ENCODE peak calls at places on chromosome 4, in four cellular contexts. One of them, this sample, is unnamed.

GRCh38 chr4:184854673-184855072 is 28.9 kb upstream of the ACSL1 start:
- DNase-seq in heart left ventricle: no peak
- DNase-seq in cardiac fibroblast: no peak
- DNase-seq in small intestine: no peak
- DNase-seq in this sample: no peak

GRCh38 chr4:109730294-109731051 is 603 bp upstream of the PLA2G12A start:
- DNase-seq in heart left ventricle: peak; percentile 46
- DNase-seq in small intestine: peak; percentile 74
- DNase-seq in cardiac fibroblast: peak; percentile 58
- DNase-seq in this sample: peak; percentile 46

GRCh38 chr4:145936142-145937020 is 2.2 kb downstream of the ZNF827 start:
- DNase-seq in small intestine: peak; percentile 74
- DNase-seq in cardiac fibroblast: peak; percentile 66
- DNase-seq in heart left ventricle: peak; percentile 78
- DNase-seq in this sample: peak; percentile 70

GRCh38 chr4:41977709-41978108 is 3.8 kb upstream of the DCAF4L1 start:
- DNase-seq in cardiac fibroblast: peak; percentile 52
- DNase-seq in heart left ventricle: no peak
- DNase-seq in small intestine: no peak
- DNase-seq in this sample: no peak

GRCh38 chr4:20662851-20663250 is 37.4 kb upstream of the PACRGL start:
- DNase-seq in heart left ventricle: no peak
- DNase-seq in cardiac fibroblast: peak; percentile 69
- DNase-seq in small intestine: no peak
- DNase-seq in this sample: no peak

GRCh38 chr4:25246680-25247611 is 13.1 kb downstream of the PI4K2B start:
- DNase-seq in heart left ventricle: no peak
- DNase-seq in small intestine: no peak
- DNase-seq in cardiac fibroblast: peak; percentile 5
- DNase-seq in this sample: no peak

GRCh38 chr4:139734875-139735380 is 69.3 kb downstream of the MGST2 start:
- DNase-seq in small intestine: peak; percentile 50
- DNase-seq in heart left ventricle: peak; percentile 92
- DNase-seq in cardiac fibroblast: peak; percentile 71
- DNase-seq in this sample: peak; percentile 90

GRCh38 chr4:125392683-125393082 is 77.9 kb downstream of the FAT4 start:
- DNase-seq in small intestine: no peak
- DNase-seq in cardiac fibroblast: no peak
- DNase-seq in heart left ventricle: no peak
- DNase-seq in this sample: no peak

GRCh38 chr4:176988226-176988625 is 195.5 kb upstream of the VEGFC start:
- DNase-seq in small intestine: peak; percentile 2
- DNase-seq in cardiac fibroblast: peak; percentile 97
- DNase-seq in heart left ventricle: no peak
- DNase-seq in this sample: no peak

GRCh38 chr4:156255608-156256007 is 301.9 kb upstream of the CTSO start:
- DNase-seq in small intestine: no peak
- DNase-seq in heart left ventricle: no peak
- DNase-seq in cardiac fibroblast: no peak
- DNase-seq in this sample: no peak

GRCh38 chr4:127632420-127633403 is at the start of gene INTU:
- DNase-seq in small intestine: peak; percentile 96
- DNase-seq in heart left ventricle: peak; percentile 94
- DNase-seq in cardiac fibroblast: peak; percentile 98
- DNase-seq in this sample: peak; percentile 92

GRCh38 chr4:10456270-10457254 is 664 bp downstream of the ZNF518B start:
- DNase-seq in heart left ventricle: peak; percentile 65
- DNase-seq in cardiac fibroblast: peak; percentile 63
- DNase-seq in small intestine: peak; percentile 56
- DNase-seq in this sample: peak; percentile 58

GRCh38 chr4:177862541-177863176 is 420.4 kb upstream of the AGA start:
- DNase-seq in heart left ventricle: peak; percentile 20
- DNase-seq in small intestine: no peak
- DNase-seq in cardiac fibroblast: no peak
- DNase-seq in this sample: peak; percentile 17

DNA sequence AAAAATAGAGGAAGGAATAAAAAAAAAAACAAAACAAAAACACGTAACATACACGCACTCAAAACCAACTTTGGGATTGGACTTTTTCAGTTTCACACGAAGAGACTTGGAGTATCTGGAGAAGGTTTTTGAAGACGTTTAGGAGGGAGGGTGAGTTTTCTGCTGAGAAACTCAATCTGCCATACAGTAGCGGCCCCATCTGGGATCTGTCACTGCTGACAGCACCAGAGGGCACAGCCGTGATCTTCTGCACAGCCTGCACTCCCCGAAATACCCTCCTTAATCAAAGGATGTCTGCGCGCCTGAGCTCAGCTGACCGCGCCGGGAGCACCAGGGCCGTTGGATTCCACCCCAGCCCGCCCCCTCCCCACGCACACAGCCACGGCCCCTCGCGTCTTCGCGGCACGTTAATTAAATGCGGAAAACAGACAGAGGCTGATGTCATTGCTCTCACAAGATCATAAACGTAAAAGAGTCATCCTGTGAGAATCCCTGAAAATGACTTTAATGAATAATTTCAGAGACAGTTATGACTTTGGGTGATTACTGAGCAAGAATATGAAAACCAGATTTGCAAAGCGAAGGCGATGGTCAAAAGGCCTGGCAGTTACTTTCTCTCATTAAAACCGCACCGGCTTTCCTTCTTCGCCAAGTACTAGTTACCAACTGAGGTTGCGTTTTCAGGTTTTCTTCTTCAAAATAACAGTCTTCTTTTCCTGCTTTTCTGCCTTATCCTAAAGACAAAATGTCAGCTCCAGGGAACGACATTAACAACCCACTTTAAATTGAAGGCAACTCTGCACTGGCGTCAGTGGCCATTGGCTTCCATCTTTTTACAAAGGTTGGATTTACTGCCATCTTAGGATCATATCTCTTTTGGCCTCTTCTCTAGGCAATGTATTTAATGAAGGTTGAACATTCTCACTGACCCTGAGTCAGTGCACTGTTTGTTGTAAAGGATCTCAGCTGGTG is 10.6 kb downstream of the HAND2 start:
- DNase-seq in cardiac fibroblast: no peak
- DNase-seq in small intestine: no peak
- DNase-seq in heart left ventricle: peak; percentile 67
- DNase-seq in this sample: peak; percentile 60
- H3K4me3 ChIP-seq in cardiac fibroblast: no peak overlapping the region
- H3K4me3 ChIP-seq in small intestine: no peak overlapping the region
- H3K4me3 ChIP-seq in heart left ventricle: peak overlapping the region; percentile 38
- H3K4me3 ChIP-seq in this sample: peak overlapping the region; percentile 63

DNA sequence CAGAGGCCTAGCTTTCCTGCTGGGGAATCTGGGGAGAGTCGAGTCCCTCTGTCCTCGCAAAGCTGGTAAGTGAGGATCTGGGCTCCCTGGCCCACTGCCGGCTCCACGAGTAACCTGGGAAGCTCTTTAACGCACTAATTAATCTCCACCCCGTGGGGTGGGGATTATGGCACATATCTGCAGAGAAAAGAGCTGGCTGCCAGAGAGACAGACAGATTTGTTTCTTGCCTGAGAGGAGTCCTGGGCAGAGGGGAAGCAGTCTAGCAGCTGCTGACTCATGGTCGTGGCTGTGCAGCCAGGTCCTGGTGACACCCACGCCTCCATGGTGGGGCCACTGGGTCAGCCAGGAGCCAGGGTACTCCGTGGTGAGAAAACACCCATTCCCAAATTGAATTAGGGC is 14.0 kb downstream of the SORCS2 start:
- DNase-seq in cardiac fibroblast: peak; percentile 64
- DNase-seq in small intestine: no peak
- DNase-seq in heart left ventricle: no peak
- DNase-seq in this sample: peak; percentile 44
- H3K4me3 ChIP-seq in cardiac fibroblast: no peak overlapping the region
- H3K4me3 ChIP-seq in small intestine: no peak overlapping the region
- H3K4me3 ChIP-seq in heart left ventricle: no peak overlapping the region
- H3K4me3 ChIP-seq in this sample: no peak overlapping the region

DNA sequence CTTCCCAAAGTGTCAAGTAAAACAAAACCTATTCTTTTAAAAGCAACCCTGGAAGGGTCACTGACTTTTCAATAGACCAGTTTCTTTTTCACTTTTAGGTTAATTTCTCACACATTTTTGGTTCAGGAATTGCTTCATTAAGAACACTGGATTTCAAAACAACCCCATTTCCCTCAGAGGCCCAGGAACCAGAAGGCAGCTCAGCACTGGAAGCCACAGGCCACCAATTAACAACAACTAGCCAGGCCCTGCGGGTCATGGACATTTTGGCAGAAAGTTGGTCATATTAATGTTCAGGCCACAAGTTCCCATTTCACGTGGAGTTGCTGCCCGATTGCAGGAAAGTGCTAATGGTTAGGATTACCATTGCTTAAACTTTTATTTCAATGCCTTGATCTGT is 39.8 kb downstream of the HAND2 start:
- DNase-seq in cardiac fibroblast: no peak
- DNase-seq in small intestine: no peak
- DNase-seq in heart left ventricle: no peak
- DNase-seq in this sample: no peak
- H3K4me3 ChIP-seq in cardiac fibroblast: no peak overlapping the region
- H3K4me3 ChIP-seq in small intestine: no peak overlapping the region
- H3K4me3 ChIP-seq in heart left ventricle: no peak overlapping the region
- H3K4me3 ChIP-seq in this sample: no peak overlapping the region

GRCh38 chr4:173420324-173420752 is 21.4 kb upstream of the SCRG1 start:
- DNase-seq in cardiac fibroblast: peak; percentile 62
- DNase-seq in small intestine: peak; percentile 50
- DNase-seq in heart left ventricle: no peak
- DNase-seq in this sample: no peak

GRCh38 chr4:173418636-173419035 is 19.7 kb upstream of the SCRG1 start:
- DNase-seq in small intestine: no peak
- DNase-seq in heart left ventricle: no peak
- DNase-seq in cardiac fibroblast: no peak
- DNase-seq in this sample: no peak

GRCh38 chr4:173415885-173416658 is 17.2 kb upstream of the SCRG1 start:
- DNase-seq in heart left ventricle: no peak
- DNase-seq in small intestine: no peak
- DNase-seq in cardiac fibroblast: peak; percentile 30
- DNase-seq in this sample: peak; percentile 48

GRCh38 chr4:173415092-173415491 is 16.2 kb upstream of the SCRG1 start:
- DNase-seq in cardiac fibroblast: peak; percentile 29
- DNase-seq in heart left ventricle: no peak
- DNase-seq in small intestine: no peak
- DNase-seq in this sample: no peak

GRCh38 chr4:173417833-173418232 is 18.9 kb upstream of the SCRG1 start:
- DNase-seq in cardiac fibroblast: no peak
- DNase-seq in small intestine: no peak
- DNase-seq in heart left ventricle: no peak
- DNase-seq in this sample: no peak
- H3K4me3 ChIP-seq in cardiac fibroblast: no peak overlapping the region
- H3K4me3 ChIP-seq in small intestine: no peak overlapping the region
- H3K4me3 ChIP-seq in heart left ventricle: no peak overlapping the region
- H3K4me3 ChIP-seq in this sample: no peak overlapping the region

GRCh38 chr4:89290727-89291126 is 16.9 kb downstream of the GPRIN3 start:
- DNase-seq in small intestine: no peak
- DNase-seq in cardiac fibroblast: no peak
- DNase-seq in heart left ventricle: peak; percentile 49
- DNase-seq in this sample: no peak

GRCh38 chr4:89296399-89296798 is 11.2 kb downstream of the GPRIN3 start:
- DNase-seq in cardiac fibroblast: no peak
- DNase-seq in heart left ventricle: no peak
- DNase-seq in small intestine: peak; percentile 90
- DNase-seq in this sample: no peak

GRCh38 chr4:89295415-89295927 is 12.1 kb downstream of the GPRIN3 start:
- DNase-seq in small intestine: no peak
- DNase-seq in cardiac fibroblast: no peak
- DNase-seq in heart left ventricle: no peak
- DNase-seq in this sample: no peak

GRCh38 chr4:89294583-89295244 is 12.9 kb downstream of the GPRIN3 start:
- DNase-seq in cardiac fibroblast: no peak
- DNase-seq in heart left ventricle: no peak
- DNase-seq in small intestine: peak; percentile 51
- DNase-seq in this sample: no peak

GRCh38 chr4:89293299-89293698 is 14.3 kb downstream of the GPRIN3 start:
- DNase-seq in small intestine: peak; percentile 59
- DNase-seq in cardiac fibroblast: no peak
- DNase-seq in heart left ventricle: no peak
- DNase-seq in this sample: no peak
- H3K4me3 ChIP-seq in small intestine: peak overlapping the region; percentile 18
- H3K4me3 ChIP-seq in cardiac fibroblast: no peak overlapping the region
- H3K4me3 ChIP-seq in heart left ventricle: no peak overlapping the region
- H3K4me3 ChIP-seq in this sample: peak overlapping the region; percentile 12

DNA sequence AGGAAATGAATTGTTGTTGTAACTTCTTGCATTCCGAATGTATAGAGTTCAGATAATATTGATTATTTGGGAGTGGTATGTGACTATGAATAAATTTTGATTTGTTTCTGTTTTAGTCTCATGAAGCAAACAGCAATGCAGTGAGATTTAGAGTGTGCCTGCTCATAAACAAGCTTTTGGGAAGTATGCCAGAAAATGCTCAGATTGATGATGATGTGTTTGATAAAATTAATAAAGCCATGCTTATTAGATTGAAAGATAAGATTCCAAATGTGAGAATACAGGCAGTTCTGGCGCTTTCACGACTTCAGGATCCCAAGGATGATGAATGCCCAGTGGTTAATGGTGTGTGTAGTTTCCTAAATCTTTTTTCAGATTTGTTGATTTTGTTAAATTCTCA is 2.0 kb downstream of the NCAPG start:
- DNase-seq in heart left ventricle: no peak
- DNase-seq in cardiac fibroblast: no peak
- DNase-seq in small intestine: no peak
- DNase-seq in this sample: no peak
- H3K4me3 ChIP-seq in heart left ventricle: no peak overlapping the region
- H3K4me3 ChIP-seq in cardiac fibroblast: peak overlapping the region; percentile 78
- H3K4me3 ChIP-seq in small intestine: no peak overlapping the region
- H3K4me3 ChIP-seq in this sample: no peak overlapping the region

DNA sequence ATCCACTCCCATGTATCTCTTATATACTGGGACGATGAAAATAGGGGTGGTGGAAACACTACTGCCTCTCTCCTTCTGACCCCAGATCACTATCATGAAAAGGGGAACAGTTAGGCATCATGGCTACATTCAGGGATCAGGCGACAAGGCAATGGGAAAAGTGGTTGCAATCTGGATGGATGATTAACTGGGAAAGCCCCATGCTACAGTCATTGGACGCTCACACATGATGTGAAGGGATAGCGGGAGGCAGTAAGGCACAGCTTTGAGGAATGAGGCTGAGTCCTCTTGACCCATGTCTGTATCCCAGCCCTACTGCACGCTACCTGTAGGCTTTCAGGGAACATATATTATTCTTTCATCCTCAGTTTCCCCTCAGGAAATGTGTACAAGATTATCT is 10.2 kb downstream of the GASK1B start:
- DNase-seq in small intestine: no peak
- DNase-seq in cardiac fibroblast: peak; percentile 55
- DNase-seq in heart left ventricle: no peak
- DNase-seq in this sample: no peak
- H3K4me3 ChIP-seq in small intestine: no peak overlapping the region
- H3K4me3 ChIP-seq in cardiac fibroblast: no peak overlapping the region
- H3K4me3 ChIP-seq in heart left ventricle: no peak overlapping the region
- H3K4me3 ChIP-seq in this sample: peak overlapping the region; percentile 34

GRCh38 chr4:13478707-13479106 is 5.4 kb downstream of the RAB28 start:
- DNase-seq in cardiac fibroblast: no peak
- DNase-seq in small intestine: no peak
- DNase-seq in heart left ventricle: no peak
- DNase-seq in this sample: no peak

GRCh38 chr4:13481569-13481968 is 2.6 kb downstream of the RAB28 start:
- DNase-seq in small intestine: no peak
- DNase-seq in cardiac fibroblast: peak; percentile 79
- DNase-seq in heart left ventricle: no peak
- DNase-seq in this sample: no peak

GRCh38 chr4:13476915-13477314 is 7.2 kb downstream of the RAB28 start:
- DNase-seq in small intestine: no peak
- DNase-seq in heart left ventricle: no peak
- DNase-seq in cardiac fibroblast: peak; percentile 81
- DNase-seq in this sample: no peak

GRCh38 chr4:13471400-13471799 is 12.7 kb downstream of the RAB28 start:
- DNase-seq in small intestine: no peak
- DNase-seq in cardiac fibroblast: no peak
- DNase-seq in heart left ventricle: no peak
- DNase-seq in this sample: no peak

GRCh38 chr4:13476152-13476551 is 8.0 kb downstream of the RAB28 start:
- DNase-seq in cardiac fibroblast: no peak
- DNase-seq in heart left ventricle: no peak
- DNase-seq in small intestine: no peak
- DNase-seq in this sample: no peak
- H3K4me3 ChIP-seq in cardiac fibroblast: no peak overlapping the region
- H3K4me3 ChIP-seq in heart left ventricle: no peak overlapping the region
- H3K4me3 ChIP-seq in small intestine: no peak overlapping the region
- H3K4me3 ChIP-seq in this sample: peak overlapping the region; percentile 2

This sample was measured in left ventricle myocardium inferior.